ENCODE peak calls at places on chromosomes 2 and 18, in six cellular contexts. E is GM12865, J is progenitor cell of endocrine pancreas, K is prostate gland, S is kidney, C is OCI-LY7. D is an unnamed sample.

GRCh38 chr18:46338213-46338612 is 234.0 kb downstream of the HAUS1 start:
- DNase-seq in E (no peak), J (no peak), K (no peak), S (no peak), C (no peak), D (no peak)

GRCh38 chr18:9757851-9758587 is 49.9 kb downstream of the RAB31 start:
- DNase-seq in E (no peak), J (no peak), K (no peak), S (no peak), C (no peak), D (no peak)

GRCh38 chr2:179677746-179678505 is 183.5 kb downstream of the ZNF385B start:
- DNase-seq in E (no peak), J (no peak), K (no peak), S (no peak), C (no peak), D (no peak)

GRCh38 chr2:151575338-151575737 is 158.9 kb downstream of the NEB start:
- DNase-seq in E (no peak), J (no peak), K (no peak), S (no peak), C (no peak), D (no peak)

GRCh38 chr2:16907645-16908282 is 242.1 kb upstream of the CYRIA start:
- DNase-seq in E (no peak), J (no peak), K (no peak), S (no peak), C (no peak), D (no peak)

GRCh38 chr2:11227595-11227994 is 72.3 kb downstream of the SLC66A3 start:
- DNase-seq in E (no peak), J (no peak), K (no peak), S (no peak), C (no peak), D (no peak)

GRCh38 chr2:121248766-121249343 is 36.1 kb downstream of the TFCP2L1 start:
- DNase-seq in E (no peak), J (no peak), K (no peak), S (peak; percentile 51), C (no peak), D (no peak)

GRCh38 chr18:59298871-59299270 is 19.6 kb downstream of the CPLX4 start:
- DNase-seq in E (no peak), J (no peak), K (no peak), S (no peak), C (no peak), D (no peak)

GRCh38 chr2:114442545-114442944 is at the start of gene DPP10:
- DNase-seq in E (peak; percentile 5), J (peak; percentile 72), K (no peak), S (no peak), C (peak; percentile 2), D (peak; percentile 68)

GRCh38 chr2:217998926-217999633 is 3.7 kb downstream of the TNS1 start:
- DNase-seq in E (peak; percentile 16), J (no peak), K (no peak), S (no peak), C (no peak), D (no peak)

GRCh38 chr18:50282521-50283335 is 1.4 kb upstream of the MBD1 start:
- DNase-seq in E (no peak), J (no peak), K (no peak), S (peak; percentile 85), C (no peak), D (no peak)

GRCh38 chr2:225100856-225101294 is 58.6 kb upstream of the DOCK10 start:
- DNase-seq in E (no peak), J (no peak), K (no peak), S (no peak), C (no peak), D (no peak)

GRCh38 chr18:32435631-32436500 is 34.8 kb downstream of the GAREM1 start:
- DNase-seq in E (no peak), J (no peak), K (no peak), S (no peak), C (no peak), D (no peak)

GRCh38 chr2:191935247-191935646 is 88.4 kb upstream of the CAVIN2 start:
- DNase-seq in E (no peak), J (no peak), K (no peak), S (no peak), C (no peak), D (no peak)

GRCh38 chr2:199458806-199459285 is 1.1 kb upstream of the SATB2 start:
- DNase-seq in E (no peak), J (peak; percentile 15), K (no peak), S (no peak), C (peak; percentile 80), D (no peak)

GRCh38 chr2:176001281-176001902 is 675 bp downstream of the LNPK start:
- DNase-seq in E (peak; percentile 57), J (no peak), K (peak; percentile 28), S (peak; percentile 76), C (peak; percentile 56), D (peak; percentile 15)

GRCh38 chr2:188404341-188405004 is 112.8 kb downstream of the GULP1 start:
- DNase-seq in E (no peak), J (no peak), K (no peak), S (peak; percentile 43), C (no peak), D (no peak)

GRCh38 chr2:19801367-19802087 is 100.3 kb downstream of the TTC32 start:
- DNase-seq in E (no peak), J (no peak), K (peak; percentile 25), S (peak; percentile 96), C (no peak), D (no peak)

GRCh38 chr2:139924070-139924469 is 1143.9 kb upstream of the NXPH2 start:
- DNase-seq in E (no peak), J (no peak), K (no peak), S (no peak), C (no peak), D (no peak)

GRCh38 chr2:63050916-63051794 is 525 bp downstream of the OTX1 start:
- DNase-seq in E (peak; percentile 7), J (peak; percentile 30), K (no peak), S (peak; percentile 72), C (no peak), D (peak; percentile 20)

GRCh38 chr18:50038448-50038847 is 156.5 kb downstream of the MYO5B start:
- DNase-seq in E (peak; percentile 15), J (no peak), K (no peak), S (no peak), C (no peak), D (no peak)

GRCh38 chr18:2178036-2178435 is 393.3 kb downstream of the METTL4 start:
- DNase-seq in E (no peak), J (no peak), K (no peak), S (no peak), C (no peak), D (no peak)

GRCh38 chr18:7221424-7222155 is 9.3 kb upstream of the LRRC30 start:
- DNase-seq in E (peak; percentile 47), J (peak; percentile 39), K (peak; percentile 20), S (no peak), C (peak; percentile 33), D (peak; percentile 67)

GRCh38 chr2:191666733-191667132 is 11.2 kb upstream of the NABP1 start:
- DNase-seq in E (peak; percentile 82), J (no peak), K (no peak), S (no peak), C (no peak), D (no peak)

GRCh38 chr2:99152181-99152580 is 2.6 kb downstream of the TSGA10 start:
- DNase-seq in E (no peak), J (no peak), K (no peak), S (no peak), C (no peak), D (no peak)

GRCh38 chr18:63166142-63166541 is 153.4 kb downstream of the BCL2 start:
- DNase-seq in E (no peak), J (no peak), K (no peak), S (no peak), C (no peak), D (no peak)

GRCh38 chr2:75641587-75641986 is 5.0 kb upstream of the MRPL19 start:
- DNase-seq in E (no peak), J (no peak), K (no peak), S (no peak), C (no peak), D (no peak)

GRCh38 chr2:40957508-40957907 is 505.6 kb upstream of the SLC8A1 start:
- DNase-seq in E (peak; percentile 26), J (no peak), K (no peak), S (no peak), C (peak; percentile 59), D (peak; percentile 11)

GRCh38 chr2:109204412-109204811 is 75.4 kb downstream of the SH3RF3 start:
- DNase-seq in E (no peak), J (no peak), K (no peak), S (no peak), C (no peak), D (no peak)

GRCh38 chr18:78376036-78376435 is 603.6 kb upstream of the SALL3 start:
- DNase-seq in E (no peak), J (no peak), K (no peak), S (no peak), C (no peak), D (no peak)

GRCh38 chr2:219553463-219553862 is 9.6 kb downstream of the TMEM198 start:
- DNase-seq in E (no peak), J (no peak), K (no peak), S (no peak), C (no peak), D (no peak)
- TF ChIP-seq CTCF in E (no peak), J (no peak), K (no peak), S (no peak), C (no peak), D (no peak)

DNA sequence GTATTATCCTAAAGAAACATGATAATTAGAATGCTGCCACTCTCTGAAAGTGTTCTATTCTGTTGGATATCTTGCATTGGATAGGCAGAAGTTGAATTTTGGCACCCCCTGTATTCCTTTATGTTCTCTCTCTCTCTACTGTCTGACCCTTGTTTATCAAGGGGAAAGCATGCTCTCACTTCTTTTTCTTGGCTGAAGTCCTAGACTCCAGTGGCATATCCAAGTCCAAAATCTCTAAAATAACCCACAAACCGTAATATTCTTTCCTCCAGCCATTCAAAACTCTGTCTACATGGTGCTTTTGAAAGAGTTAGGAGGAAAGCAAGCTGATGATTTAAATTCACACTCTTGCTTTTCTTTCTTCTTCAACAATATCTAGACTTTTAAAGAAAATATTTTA is 669.7 kb downstream of the TDRD15 start:
- DNase-seq in E (no peak), J (no peak), K (no peak), S (no peak), C (no peak), D (no peak)
- TF ChIP-seq CTCF in E (no peak), J (no peak), K (no peak), S (no peak), C (no peak), D (no peak)

GRCh38 chr2:231489990-231490389 is 25.7 kb upstream of the NCL start:
- DNase-seq in E (no peak), J (no peak), K (no peak), S (no peak), C (no peak), D (no peak)
- TF ChIP-seq CTCF in E (no peak), J (peak; percentile 30), K (no peak), S (no peak), C (peak; percentile 68), D (no peak)

GRCh38 chr2:181973379-181973778 is 12.3 kb upstream of the PPP1R1C start:
- DNase-seq in E (no peak), J (no peak), K (no peak), S (no peak), C (no peak), D (no peak)

GRCh38 chr2:181972431-181973190 is 13.0 kb upstream of the PPP1R1C start:
- DNase-seq in E (no peak), J (no peak), K (no peak), S (no peak), C (no peak), D (no peak)

GRCh38 chr2:181971032-181971431 is 14.6 kb upstream of the PPP1R1C start:
- DNase-seq in E (no peak), J (no peak), K (no peak), S (no peak), C (no peak), D (no peak)

GRCh38 chr2:181970160-181970794 is 15.4 kb upstream of the PPP1R1C start:
- DNase-seq in E (no peak), J (no peak), K (no peak), S (no peak), C (no peak), D (no peak)
- TF ChIP-seq CTCF in E (peak; percentile 9), J (no peak), K (no peak), S (no peak), C (peak; percentile 54), D (no peak)

D was measured in endothelial cell.